ENCODE peak calls at places on chromosomes 4 and X, in five cellular contexts. X, F, S, H and T are unnamed samples.

GRCh38 chr4:86033171-86033570 is 326.7 kb downstream of the MAPK10 start:
- DNase-seq in F (peak; percentile 32), H (no peak), S (no peak), X (peak; percentile 76), T (no peak)

GRCh38 chrX:7112071-7112470 is 35.4 kb upstream of the STS start:
- DNase-seq in F (no peak), H (no peak), X (no peak), S (no peak), T (no peak)

GRCh38 chrX:13092455-13092941 is 48.1 kb upstream of the FAM9C start:
- DNase-seq in F (no peak), S (no peak), X (peak; percentile 69), H (peak; percentile 95), T (no peak)

GRCh38 chrX:20571611-20572010 is 304.9 kb upstream of the RPS6KA3 start:
- DNase-seq in H (no peak), F (no peak), S (no peak), X (no peak), T (no peak)

GRCh38 chr4:124199755-124200154 is 512.8 kb downstream of the ANKRD50 start:
- DNase-seq in H (no peak), F (no peak), S (no peak), X (no peak), T (no peak)

GRCh38 chr4:42306221-42307109 is 90.8 kb upstream of the SHISA3 start:
- DNase-seq in S (no peak), H (no peak), F (peak; percentile 45), X (peak; percentile 66), T (peak; percentile 36)

GRCh38 chrX:9861711-9862110 is 75.5 kb downstream of the SHROOM2 start:
- DNase-seq in S (no peak), H (no peak), X (no peak), F (no peak), T (no peak)

GRCh38 chr4:6345096-6345830 is 75.6 kb downstream of the WFS1 start:
- DNase-seq in F (no peak), S (no peak), X (no peak), H (no peak), T (no peak)

GRCh38 chr4:153641532-153641931 is 42.5 kb upstream of the TLR2 start:
- DNase-seq in F (no peak), S (no peak), X (no peak), H (no peak), T (no peak)

GRCh38 chr4:67006791-67007190 is 538.5 kb downstream of the CENPC start:
- DNase-seq in H (no peak), F (no peak), S (no peak), X (no peak), T (no peak)

GRCh38 chr4:8355306-8355705 is 85.2 kb downstream of the ACOX3 start:
- DNase-seq in F (no peak), S (no peak), X (no peak), H (no peak), T (no peak)
- H3K4me1 ChIP-seq in F (peaks cover 32% of the 10 kb centered on the region), S (peaks cover 21% of the 10 kb centered on the region), X (no peaks in the 10 kb centered on the region), H (no peaks in the 10 kb centered on the region), T (peaks cover 37% of the 10 kb centered on the region)

DNA sequence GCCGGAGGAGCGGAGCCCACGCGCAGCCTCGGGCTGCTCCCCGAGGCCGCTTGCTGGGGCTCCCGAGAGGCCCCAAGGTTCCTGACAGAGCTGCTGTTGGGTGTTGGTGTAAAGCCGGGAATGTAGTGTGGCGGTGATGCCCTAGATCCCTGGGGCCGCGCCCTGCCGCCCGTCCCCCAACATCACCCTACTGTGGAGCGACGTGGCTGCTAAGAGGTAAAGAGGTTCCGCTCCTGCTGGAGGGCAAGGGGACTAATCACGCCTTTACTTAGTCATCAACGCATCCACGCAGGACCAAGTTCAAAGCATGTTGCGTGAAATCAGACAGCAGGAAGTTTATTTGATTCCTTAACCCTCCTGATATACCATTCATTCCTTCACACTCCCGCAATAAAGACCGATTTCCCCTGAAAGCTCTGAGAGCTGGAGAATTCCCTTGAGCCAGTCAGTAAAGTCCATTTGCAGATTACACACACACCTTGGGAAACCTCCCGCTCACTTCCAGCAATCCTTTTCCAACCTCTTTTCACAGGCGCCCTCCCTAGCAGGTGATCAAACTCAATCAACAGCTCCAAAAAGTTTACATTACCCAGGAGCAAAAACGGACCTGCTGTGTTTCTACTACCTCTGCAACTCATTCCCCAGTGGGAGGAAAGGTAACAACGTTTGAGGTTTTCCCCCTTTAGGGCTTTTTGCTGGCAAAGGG is 578 bp upstream of the GABRA2 start:
- DNase-seq in H (no peak), X (no peak), F (no peak), S (no peak), T (no peak)
- H3K4me3 ChIP-seq in H (no peak overlapping the region), X (peak overlapping the region; percentile 15), F (peak overlapping the region; percentile 38), S (peak overlapping the region; percentile 57), T (peak overlapping the region; percentile 23)

DNA sequence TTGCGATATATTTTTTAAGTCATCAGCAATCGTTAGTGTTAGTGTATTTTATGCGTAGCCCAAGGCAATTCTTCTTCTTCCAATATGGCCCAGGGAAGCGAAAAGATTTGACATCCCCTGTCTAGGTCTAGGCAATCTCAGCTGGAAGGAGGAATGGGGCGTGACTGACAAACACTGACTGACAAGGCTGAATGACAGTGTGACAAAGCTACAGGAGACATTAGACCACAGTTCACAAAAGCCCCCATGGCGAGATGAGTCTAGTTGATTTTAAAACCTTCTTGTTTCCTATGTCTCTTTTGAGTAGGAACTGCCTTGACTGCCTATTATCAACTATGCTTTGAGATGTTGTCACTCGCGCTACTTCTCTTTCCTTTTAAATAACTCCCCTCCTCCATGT is 42.3 kb downstream of the QRFPR start:
- DNase-seq in S (no peak), F (no peak), X (no peak), H (no peak), T (no peak)
- TF ChIP-seq EP300 in S (no peak), F (no peak), X (no peak), H (no peak), T (no peak)

DNA sequence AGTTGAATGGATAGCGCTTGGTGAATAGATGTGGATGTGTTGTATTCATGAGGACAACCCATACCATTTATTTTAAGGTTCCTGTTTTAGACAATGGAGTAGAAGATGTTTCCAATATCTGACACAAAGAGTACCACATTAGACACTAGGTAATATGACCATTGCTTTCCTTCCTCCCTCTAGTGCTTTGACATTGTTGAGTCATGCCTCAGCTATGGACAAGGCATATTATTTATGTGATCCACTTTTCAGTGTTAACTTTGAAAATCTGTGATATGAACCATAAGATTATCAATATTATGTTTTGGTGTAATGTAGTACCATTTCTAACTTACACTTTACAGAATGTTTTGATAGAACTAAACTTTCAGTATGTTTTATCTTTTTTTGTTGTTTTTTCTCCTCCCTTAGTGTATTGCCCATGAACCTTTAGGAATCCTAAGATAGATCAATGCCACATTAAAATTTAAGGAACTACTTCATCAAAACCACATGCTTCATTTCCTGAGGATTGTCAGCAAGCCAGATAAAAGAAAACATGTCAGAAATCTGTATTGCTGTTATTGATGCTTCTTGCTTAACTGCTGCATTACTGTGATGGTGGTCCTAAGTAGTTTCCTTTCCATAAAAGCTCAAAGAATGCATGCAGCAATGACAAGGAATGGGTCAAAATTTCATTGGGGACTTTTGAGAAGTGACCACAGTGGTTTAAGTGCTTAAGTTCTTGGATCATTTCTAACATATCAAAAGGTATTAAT is 105.0 kb downstream of the PCDH7 start:
- DNase-seq in F (no peak), H (no peak), X (no peak), S (no peak), T (no peak)
- H3K4me1 ChIP-seq in F (no peaks in the 10 kb centered on the region), H (no peaks in the 10 kb centered on the region), X (no peaks in the 10 kb centered on the region), S (no peaks in the 10 kb centered on the region), T (no peaks in the 10 kb centered on the region)